ENCODE peak calls at places on chromosomes 12 and 14, in six cellular contexts. V, D, I, S, U and W are unnamed samples.

GRCh38 chr12:128626808-128627320 is 196.9 kb downstream of the SLC15A4 start:
- DNase-seq in V (no peak), D (no peak), I (no peak), S (no peak), U (no peak), W (no peak)

GRCh38 chr14:57182760-57183503 is 85.8 kb downstream of the EXOC5 start:
- DNase-seq in V (no peak), D (peak), I (no peak), S (no peak), U (no peak), W (no peak)

GRCh38 chr14:38079268-38079667 is 128.4 kb upstream of the SSTR1 start:
- DNase-seq in V (no peak), D (no peak), I (no peak), S (no peak), U (no peak), W (peak)

GRCh38 chr14:71344506-71344905 is 437.2 kb downstream of the PCNX1 start:
- DNase-seq in V (no peak), D (no peak), I (no peak), S (no peak), U (no peak), W (no peak)

GRCh38 chr14:73785834-73786631 is 65.6 kb upstream of the PTGR2 start:
- DNase-seq in V (peak), D (no peak), I (peak), S (peak), U (peak), W (peak)

GRCh38 chr14:70754989-70755388 is 54.3 kb downstream of the MAP3K9 start:
- DNase-seq in V (no peak), D (no peak), I (no peak), S (peak), U (no peak), W (peak)

GRCh38 chr14:90132821-90133570 is 71.2 kb downstream of the KCNK13 start:
- DNase-seq in V (no peak), D (no peak), I (no peak), S (no peak), U (no peak), W (no peak)

GRCh38 chr12:53071591-53072551 is 7.3 kb downstream of the SPRYD3 start:
- DNase-seq in V (peak), D (no peak), I (peak), S (no peak), U (no peak), W (no peak)

GRCh38 chr14:94341654-94342333 is 18.7 kb upstream of the SERPINA6 start:
- DNase-seq in V (no peak), D (no peak), I (no peak), S (no peak), U (no peak), W (peak)

GRCh38 chr12:123543541-123543940 is 10.0 kb upstream of the RILPL1 start:
- DNase-seq in V (no peak), D (no peak), I (no peak), S (no peak), U (no peak), W (no peak)

GRCh38 chr12:113186666-113187325 is 1.3 kb downstream of the RITA1 start:
- DNase-seq in V (no peak), D (no peak), I (no peak), S (no peak), U (no peak), W (no peak)

GRCh38 chr12:52346596-52346995 is 20.7 kb downstream of the KRT85 start:
- DNase-seq in V (no peak), D (no peak), I (no peak), S (no peak), U (no peak), W (no peak)

GRCh38 chr12:107282628-107283027 is 189.3 kb upstream of the CRY1 start:
- DNase-seq in V (no peak), D (no peak), I (no peak), S (no peak), U (no peak), W (no peak)

GRCh38 chr12:84910549-84911241 is 1.9 kb downstream of the SLC6A15 start:
- DNase-seq in V (no peak), D (no peak), I (no peak), S (no peak), U (no peak), W (no peak)

GRCh38 chr12:78385541-78385940 is 479.0 kb upstream of the SYT1 start:
- DNase-seq in V (no peak), D (no peak), I (no peak), S (no peak), U (no peak), W (no peak)

GRCh38 chr12:119544780-119545625 is 48.6 kb upstream of the TMEM233 start:
- DNase-seq in V (peak), D (peak), I (peak), S (peak), U (peak), W (no peak)

GRCh38 chr14:88005050-88005481 is at the start of gene GPR65:
- DNase-seq in V (no peak), D (no peak), I (no peak), S (no peak), U (peak), W (no peak)

GRCh38 chr12:89439946-89440345 is 84.7 kb downstream of the GALNT4 start:
- DNase-seq in V (no peak), D (no peak), I (no peak), S (no peak), U (no peak), W (no peak)
- H3K27ac ChIP-seq in V (no peak), D (no peak), I (no peak), S (no peak), U (no peak), W (no peak)

DNA sequence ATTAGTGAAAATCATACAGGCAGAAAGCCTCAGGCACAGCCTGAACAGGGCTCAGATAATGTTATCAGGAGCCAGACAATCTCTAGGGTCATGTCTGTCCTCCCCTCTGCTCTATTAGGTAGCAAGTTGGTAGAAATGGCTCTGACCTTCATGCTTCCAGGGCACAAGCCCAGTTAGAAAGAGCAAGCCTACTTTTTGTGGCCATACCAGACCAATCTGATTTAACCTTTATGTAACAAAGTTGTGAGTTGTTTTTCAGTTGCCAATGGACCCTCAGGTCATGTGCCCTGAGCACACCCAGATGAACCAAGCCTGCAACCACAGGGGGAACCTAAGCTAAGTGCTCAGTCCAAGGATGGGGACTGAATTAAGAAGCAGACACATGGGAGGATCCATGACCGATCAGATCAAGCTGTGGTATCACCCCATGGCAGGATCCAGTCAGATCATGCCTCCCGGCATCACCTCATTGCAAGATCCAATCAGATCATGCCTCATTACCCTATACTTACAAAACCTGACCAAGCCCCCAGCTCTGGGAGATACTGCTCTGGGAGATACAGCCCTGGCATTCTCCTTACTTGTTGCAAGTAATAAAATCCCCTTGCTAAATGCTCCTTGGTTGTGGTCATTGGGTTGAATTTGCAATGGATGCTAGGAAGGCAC is 18.8 kb upstream of the HIGD1C start:
- DNase-seq in V (no peak), D (no peak), I (no peak), S (no peak), U (no peak), W (no peak)
- H3K27ac ChIP-seq in V (peak), D (no peak), I (peak), S (peak), U (no peak), W (no peak)

GRCh38 chr12:94172031-94172430 is 23.7 kb downstream of the PLXNC1 start:
- DNase-seq in V (no peak), D (no peak), I (no peak), S (no peak), U (no peak), W (no peak)

GRCh38 chr12:94171595-94171930 is 23.2 kb downstream of the PLXNC1 start:
- DNase-seq in V (no peak), D (no peak), I (no peak), S (no peak), U (no peak), W (no peak)

GRCh38 chr12:94172973-94173372 is 24.6 kb downstream of the PLXNC1 start:
- DNase-seq in V (no peak), D (no peak), I (no peak), S (no peak), U (no peak), W (peak)

GRCh38 chr12:94174576-94174975 is 26.2 kb downstream of the PLXNC1 start:
- DNase-seq in V (peak), D (no peak), I (peak), S (peak), U (no peak), W (no peak)

DNA sequence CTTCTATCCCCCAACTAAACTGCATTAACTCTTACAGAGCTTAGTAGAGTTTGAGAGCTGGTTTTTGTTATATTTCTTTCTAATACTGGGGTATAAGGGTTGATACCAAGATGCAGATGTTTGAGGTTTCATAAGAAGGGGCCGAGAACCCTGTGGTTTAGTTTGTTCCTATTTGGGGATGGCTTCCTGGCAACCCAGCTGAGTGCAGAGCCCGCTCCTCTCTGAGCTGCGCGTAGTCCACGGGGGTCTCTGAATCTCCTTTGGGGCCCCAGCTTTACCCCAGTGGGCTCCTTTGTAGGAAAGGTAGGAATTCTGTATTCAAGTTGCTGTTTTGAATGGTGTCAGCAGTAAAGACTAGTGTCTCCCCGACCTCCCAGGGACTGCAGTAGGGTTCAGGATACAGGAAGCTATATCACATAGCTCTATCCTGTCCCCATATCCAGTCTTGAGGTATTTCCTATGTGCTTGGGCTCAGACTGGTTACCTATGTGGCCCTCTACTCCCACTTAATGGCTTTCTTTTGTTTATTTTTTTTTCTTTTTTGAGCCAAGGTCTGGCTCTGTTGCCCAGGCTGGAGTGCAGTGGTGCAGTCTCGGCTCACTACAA is 25.4 kb downstream of the PLXNC1 start:
- DNase-seq in V (no peak), D (no peak), I (no peak), S (no peak), U (no peak), W (no peak)
- H3K27ac ChIP-seq in V (no peak), D (no peak), I (no peak), S (peak), U (no peak), W (no peak)

GRCh38 chr12:104682790-104683279 is 226.1 kb downstream of the CHST11 start:
- DNase-seq in V (no peak), D (no peak), I (no peak), S (no peak), U (peak), W (no peak)
- H3K27ac ChIP-seq in V (peak), D (no peak), I (no peak), S (peak), U (peak), W (no peak)

DNA sequence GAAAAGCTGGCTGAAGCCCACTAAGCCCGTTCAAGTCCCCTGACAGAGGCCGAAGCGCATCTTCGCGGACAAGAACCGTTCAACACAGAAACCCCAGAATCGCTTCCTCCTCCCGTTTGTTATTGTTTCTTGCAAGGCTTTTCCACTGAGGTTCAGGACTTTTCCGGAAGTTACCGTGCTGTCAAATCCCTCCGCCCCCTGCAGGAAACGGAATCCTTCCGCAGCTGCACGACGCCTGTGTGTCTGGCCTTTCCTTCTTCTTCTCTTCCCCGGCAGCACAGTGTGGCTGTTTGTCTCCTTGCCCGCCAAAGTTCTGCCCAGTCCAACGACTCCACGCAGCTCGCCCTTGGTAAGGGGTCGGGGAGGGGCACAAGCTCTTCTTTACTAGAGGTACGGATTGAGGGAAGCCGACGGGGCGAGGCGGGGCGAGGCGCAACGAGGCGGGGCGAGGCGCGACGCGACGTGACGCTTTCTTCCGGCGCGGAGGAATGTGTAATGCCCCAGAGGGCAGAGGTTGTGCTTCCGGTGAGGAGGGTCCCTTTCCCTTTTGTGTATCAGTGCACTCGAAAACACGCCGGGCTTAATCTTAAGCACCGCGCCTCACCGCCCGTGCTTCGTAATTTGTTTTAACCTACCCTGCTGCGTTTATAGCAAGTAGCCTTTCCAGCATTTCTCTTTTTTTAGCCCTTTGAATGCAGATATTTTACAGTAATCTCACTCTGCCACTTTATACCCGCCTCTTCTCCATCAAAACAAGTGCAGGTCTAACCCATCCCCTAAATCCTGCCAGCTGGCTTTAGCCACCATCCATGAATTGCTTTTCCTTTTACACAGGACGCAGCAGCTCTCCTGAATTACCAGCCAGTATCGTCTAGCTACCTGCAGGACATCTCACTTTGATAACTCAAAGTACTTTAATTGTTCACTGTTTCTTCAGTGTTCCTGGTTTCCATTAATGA is at the start of gene KDM5A:
- DNase-seq in V (peak), D (peak), I (peak), S (peak), U (peak), W (peak)
- H3K27ac ChIP-seq in V (peak), D (peak), I (peak), S (peak), U (peak), W (peak)

DNA sequence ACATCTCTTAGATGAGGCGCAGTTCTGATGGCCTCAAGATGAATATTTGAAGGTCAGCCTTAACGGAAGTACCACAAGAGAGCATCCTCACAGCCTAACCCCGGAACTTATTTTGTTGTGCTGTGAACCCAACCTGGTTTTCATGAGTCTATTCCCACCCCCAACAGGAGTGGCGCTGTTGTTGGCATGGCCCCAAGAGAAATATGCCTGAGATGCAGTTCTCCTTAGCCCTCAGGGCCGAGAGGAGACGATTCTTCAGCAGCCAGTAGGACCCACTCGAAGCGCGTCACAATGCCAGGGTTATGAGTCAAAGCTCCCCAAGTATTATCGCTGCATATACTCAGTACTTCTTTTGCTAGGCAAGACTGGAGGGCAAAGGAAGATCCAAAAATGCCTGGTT is 24.5 kb upstream of the BCL11B start:
- DNase-seq in V (no peak), D (no peak), I (no peak), S (no peak), U (no peak), W (no peak)
- H3K27ac ChIP-seq in V (no peak), D (no peak), I (no peak), S (no peak), U (no peak), W (no peak)

GRCh38 chr12:56644654-56645053 is 1.1 kb downstream of the ATP5F1B start:
- DNase-seq in V (no peak), D (no peak), I (no peak), S (no peak), U (no peak), W (no peak)
- H3K27ac ChIP-seq in V (peak), D (no peak), I (peak), S (peak), U (peak), W (peak)

GRCh38 chr14:92663049-92663448 is 85.4 kb downstream of the LGMN start:
- DNase-seq in V (no peak), D (no peak), I (no peak), S (no peak), U (no peak), W (no peak)
- H3K27ac ChIP-seq in V (no peak), D (no peak), I (no peak), S (no peak), U (no peak), W (no peak)

GRCh38 chr12:48198619-48198973 is 4.5 kb downstream of the OR10AD1 start:
- DNase-seq in V (peak), D (no peak), I (no peak), S (peak), U (no peak), W (no peak)
- H3K27ac ChIP-seq in V (peak), D (no peak), I (peak), S (peak), U (peak), W (peak)